ENCODE peak calls at places on chromosome 2, in eight cellular contexts. One of them, this sample, is unnamed.

GRCh38 chr2:23286765-23287155 is 98.2 kb upstream of the KLHL29 start:
- DNase-seq in endodermal cell: no peak
- DNase-seq in prostate gland: no peak
- DNase-seq in cardiac muscle cell: peak; percentile 79
- DNase-seq in foreskin fibroblast: peak; percentile 63
- DNase-seq in mammary epithelial cell: peak; percentile 51
- DNase-seq in adipocyte: peak; percentile 80
- DNase-seq in HFF-Myc: peak; percentile 44
- DNase-seq in this sample: no peak

GRCh38 chr2:11368059-11368572 is 23.7 kb upstream of the ROCK2 start:
- DNase-seq in adipocyte: no peak
- DNase-seq in foreskin fibroblast: no peak
- DNase-seq in cardiac muscle cell: peak; percentile 66
- DNase-seq in prostate gland: no peak
- DNase-seq in HFF-Myc: no peak
- DNase-seq in mammary epithelial cell: no peak
- DNase-seq in endodermal cell: no peak
- DNase-seq in this sample: no peak

GRCh38 chr2:14401838-14402237 is 230.7 kb upstream of the LRATD1 start:
- DNase-seq in prostate gland: no peak
- DNase-seq in cardiac muscle cell: no peak
- DNase-seq in endodermal cell: peak; percentile 82
- DNase-seq in foreskin fibroblast: no peak
- DNase-seq in mammary epithelial cell: no peak
- DNase-seq in HFF-Myc: no peak
- DNase-seq in adipocyte: no peak
- DNase-seq in this sample: no peak

GRCh38 chr2:169590804-169591203 is 6.7 kb downstream of the PPIG start:
- DNase-seq in cardiac muscle cell: no peak
- DNase-seq in prostate gland: no peak
- DNase-seq in HFF-Myc: no peak
- DNase-seq in endodermal cell: no peak
- DNase-seq in mammary epithelial cell: no peak
- DNase-seq in foreskin fibroblast: no peak
- DNase-seq in adipocyte: no peak
- DNase-seq in this sample: no peak

GRCh38 chr2:17863539-17863938 is 14.9 kb upstream of the KCNS3 start:
- DNase-seq in endodermal cell: no peak
- DNase-seq in adipocyte: no peak
- DNase-seq in HFF-Myc: no peak
- DNase-seq in mammary epithelial cell: no peak
- DNase-seq in prostate gland: no peak
- DNase-seq in foreskin fibroblast: no peak
- DNase-seq in cardiac muscle cell: no peak
- DNase-seq in this sample: no peak

GRCh38 chr2:84879595-84880394 is 1.1 kb downstream of the TRABD2A start:
- DNase-seq in prostate gland: no peak
- DNase-seq in foreskin fibroblast: no peak
- DNase-seq in cardiac muscle cell: no peak
- DNase-seq in mammary epithelial cell: no peak
- DNase-seq in HFF-Myc: no peak
- DNase-seq in endodermal cell: peak; percentile 78
- DNase-seq in adipocyte: peak; percentile 31
- DNase-seq in this sample: peak; percentile 30

GRCh38 chr2:147095376-147095775 is 749.5 kb upstream of the ACVR2A start:
- DNase-seq in mammary epithelial cell: no peak
- DNase-seq in foreskin fibroblast: no peak
- DNase-seq in cardiac muscle cell: no peak
- DNase-seq in HFF-Myc: no peak
- DNase-seq in endodermal cell: no peak
- DNase-seq in adipocyte: no peak
- DNase-seq in prostate gland: no peak
- DNase-seq in this sample: no peak

GRCh38 chr2:157875720-157876065 is 437 bp downstream of the ACVR1 start:
- DNase-seq in endodermal cell: peak; percentile 85
- DNase-seq in prostate gland: peak; percentile 31
- DNase-seq in HFF-Myc: no peak
- DNase-seq in cardiac muscle cell: no peak
- DNase-seq in mammary epithelial cell: no peak
- DNase-seq in foreskin fibroblast: peak; percentile 30
- DNase-seq in adipocyte: peak; percentile 81
- DNase-seq in this sample: peak; percentile 50

GRCh38 chr2:9434484-9434883 is 11.0 kb downstream of the CPSF3 start:
- DNase-seq in endodermal cell: no peak
- DNase-seq in prostate gland: no peak
- DNase-seq in adipocyte: no peak
- DNase-seq in HFF-Myc: no peak
- DNase-seq in cardiac muscle cell: no peak
- DNase-seq in foreskin fibroblast: no peak
- DNase-seq in mammary epithelial cell: no peak
- DNase-seq in this sample: no peak

GRCh38 chr2:191571163-191571769 is 106.7 kb upstream of the NABP1 start:
- DNase-seq in prostate gland: no peak
- DNase-seq in mammary epithelial cell: peak; percentile 48
- DNase-seq in HFF-Myc: peak; percentile 62
- DNase-seq in cardiac muscle cell: peak; percentile 84
- DNase-seq in adipocyte: peak; percentile 79
- DNase-seq in endodermal cell: no peak
- DNase-seq in foreskin fibroblast: peak; percentile 61
- DNase-seq in this sample: peak; percentile 34

GRCh38 chr2:3377279-3377611 is 373 bp downstream of the EIPR1 start:
- DNase-seq in foreskin fibroblast: peak; percentile 22
- DNase-seq in adipocyte: peak; percentile 51
- DNase-seq in HFF-Myc: no peak
- DNase-seq in prostate gland: no peak
- DNase-seq in endodermal cell: no peak
- DNase-seq in cardiac muscle cell: peak; percentile 58
- DNase-seq in mammary epithelial cell: no peak
- DNase-seq in this sample: peak; percentile 42

GRCh38 chr2:102005989-102006885 is 14.5 kb downstream of the IL1R2 start:
- DNase-seq in endodermal cell: peak; percentile 77
- DNase-seq in adipocyte: peak; percentile 79
- DNase-seq in HFF-Myc: no peak
- DNase-seq in mammary epithelial cell: no peak
- DNase-seq in cardiac muscle cell: peak; percentile 82
- DNase-seq in foreskin fibroblast: peak; percentile 44
- DNase-seq in prostate gland: peak; percentile 32
- DNase-seq in this sample: peak; percentile 33

GRCh38 chr2:47321006-47321405 is 82.0 kb upstream of the MSH2 start:
- DNase-seq in mammary epithelial cell: no peak
- DNase-seq in prostate gland: no peak
- DNase-seq in foreskin fibroblast: no peak
- DNase-seq in cardiac muscle cell: no peak
- DNase-seq in HFF-Myc: no peak
- DNase-seq in adipocyte: no peak
- DNase-seq in endodermal cell: no peak
- DNase-seq in this sample: no peak

GRCh38 chr2:178152033-178152432 is 39.8 kb downstream of the RBM45 start:
- DNase-seq in endodermal cell: no peak
- DNase-seq in adipocyte: peak; percentile 40
- DNase-seq in mammary epithelial cell: no peak
- DNase-seq in cardiac muscle cell: peak; percentile 15
- DNase-seq in HFF-Myc: no peak
- DNase-seq in prostate gland: no peak
- DNase-seq in foreskin fibroblast: no peak
- DNase-seq in this sample: peak; percentile 21

GRCh38 chr2:127255146-127255545 is 35.0 kb upstream of the CYP27C1 start:
- DNase-seq in prostate gland: no peak
- DNase-seq in foreskin fibroblast: no peak
- DNase-seq in HFF-Myc: no peak
- DNase-seq in cardiac muscle cell: peak; percentile 8
- DNase-seq in mammary epithelial cell: no peak
- DNase-seq in endodermal cell: no peak
- DNase-seq in adipocyte: no peak
- DNase-seq in this sample: no peak

GRCh38 chr2:98656800-98657199 is 48.4 kb downstream of the UNC50 start:
- DNase-seq in endodermal cell: no peak
- DNase-seq in foreskin fibroblast: no peak
- DNase-seq in adipocyte: no peak
- DNase-seq in prostate gland: no peak
- DNase-seq in mammary epithelial cell: no peak
- DNase-seq in HFF-Myc: no peak
- DNase-seq in cardiac muscle cell: no peak
- DNase-seq in this sample: peak; percentile 28

GRCh38 chr2:27245620-27246019 is 17.2 kb downstream of the SLC30A3 start:
- DNase-seq in endodermal cell: no peak
- DNase-seq in HFF-Myc: no peak
- DNase-seq in prostate gland: no peak
- DNase-seq in foreskin fibroblast: no peak
- DNase-seq in mammary epithelial cell: no peak
- DNase-seq in adipocyte: no peak
- DNase-seq in cardiac muscle cell: no peak
- DNase-seq in this sample: no peak

GRCh38 chr2:70035344-70035844 is 51.9 kb upstream of the PCBP1 start:
- DNase-seq in prostate gland: no peak
- DNase-seq in mammary epithelial cell: no peak
- DNase-seq in cardiac muscle cell: no peak
- DNase-seq in adipocyte: peak; percentile 25
- DNase-seq in endodermal cell: no peak
- DNase-seq in HFF-Myc: no peak
- DNase-seq in foreskin fibroblast: no peak
- DNase-seq in this sample: no peak

GRCh38 chr2:190182071-190182524 is 119.6 kb upstream of the MSTN start:
- DNase-seq in endodermal cell: no peak
- DNase-seq in adipocyte: no peak
- DNase-seq in mammary epithelial cell: no peak
- DNase-seq in HFF-Myc: no peak
- DNase-seq in foreskin fibroblast: no peak
- DNase-seq in prostate gland: no peak
- DNase-seq in cardiac muscle cell: no peak
- DNase-seq in this sample: no peak

DNA sequence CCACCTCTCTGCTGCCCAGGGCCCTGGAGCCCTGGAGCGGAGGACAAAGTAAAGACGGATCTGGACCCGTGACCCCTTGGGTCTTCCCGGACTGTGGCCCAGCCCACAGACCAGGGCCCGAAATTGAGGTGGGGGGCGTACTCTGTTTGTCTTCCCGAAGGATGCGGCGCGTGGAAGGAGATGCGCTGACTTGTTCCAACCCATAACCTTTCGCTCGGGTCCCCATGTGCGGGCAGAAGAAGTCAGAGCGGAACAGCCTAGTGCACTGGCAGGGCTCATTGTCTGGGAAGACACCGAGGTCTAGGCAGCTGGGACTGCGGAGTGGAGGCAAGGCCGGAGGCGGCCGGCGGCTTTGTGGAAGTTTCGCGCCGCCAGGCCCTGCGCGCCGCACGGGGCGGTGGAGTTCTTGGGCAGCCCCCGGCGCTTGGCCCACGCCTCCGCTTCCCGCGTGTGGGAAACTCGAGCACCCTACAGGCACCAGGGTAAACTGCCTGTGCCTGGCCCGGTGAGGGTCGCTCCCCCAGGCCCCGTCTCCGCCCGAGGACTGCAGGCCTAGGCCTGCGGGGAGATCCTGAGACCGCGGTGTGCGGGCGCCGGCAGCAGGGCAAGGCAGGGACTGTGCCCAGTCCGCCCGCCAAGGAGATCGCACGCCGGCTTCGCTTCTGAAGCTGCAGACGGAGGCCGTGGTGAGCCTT is 9.8 kb downstream of the POU3F3 start:
- DNase-seq in adipocyte: no peak
- DNase-seq in foreskin fibroblast: no peak
- DNase-seq in cardiac muscle cell: no peak
- DNase-seq in endodermal cell: peak; percentile 75
- DNase-seq in mammary epithelial cell: no peak
- DNase-seq in prostate gland: no peak
- DNase-seq in HFF-Myc: no peak
- DNase-seq in this sample: no peak
- H3K4me3 ChIP-seq in adipocyte: no peak overlapping the region
- H3K4me3 ChIP-seq in foreskin fibroblast: no peak overlapping the region
- H3K4me3 ChIP-seq in cardiac muscle cell: no peak overlapping the region
- H3K4me3 ChIP-seq in endodermal cell: no peak overlapping the region
- H3K4me3 ChIP-seq in mammary epithelial cell: no peak overlapping the region
- H3K4me3 ChIP-seq in prostate gland: no peak overlapping the region
- H3K4me3 ChIP-seq in HFF-Myc: no peak overlapping the region
- H3K4me3 ChIP-seq in this sample: no peak overlapping the region

DNA sequence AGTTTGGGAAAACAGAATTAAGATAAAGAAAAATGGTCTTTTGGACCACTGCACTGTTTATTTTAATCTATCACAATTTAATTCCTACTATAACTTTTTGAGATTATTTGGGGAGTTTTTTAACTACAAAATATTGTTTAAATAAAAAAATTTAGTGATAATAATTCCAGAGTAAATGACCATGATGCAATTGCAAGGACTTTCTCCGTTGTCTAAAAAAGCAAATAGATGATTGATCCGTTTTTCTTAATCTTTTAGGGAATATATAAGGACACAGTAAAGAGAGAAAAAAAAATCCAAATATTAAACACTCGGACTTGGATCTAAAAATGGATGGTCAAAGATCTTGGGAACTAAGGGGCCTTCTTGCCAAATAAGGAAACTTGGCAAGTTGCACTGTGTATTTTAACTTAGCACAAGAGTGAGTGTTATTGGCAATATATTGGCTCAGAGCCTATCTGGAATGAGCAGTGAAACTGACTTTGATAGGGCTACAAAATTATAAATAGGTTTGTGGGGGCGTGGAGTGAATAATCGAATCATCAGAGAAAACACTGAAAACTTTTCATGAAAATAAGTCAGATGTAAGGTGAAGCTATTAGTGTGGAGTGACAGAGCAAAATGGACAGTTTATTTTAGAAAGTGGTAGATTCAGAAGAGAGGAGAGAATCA is 2.0 kb downstream of the MAP3K20 start:
- DNase-seq in endodermal cell: no peak
- DNase-seq in cardiac muscle cell: peak; percentile 51
- DNase-seq in prostate gland: no peak
- DNase-seq in adipocyte: peak; percentile 71
- DNase-seq in foreskin fibroblast: no peak
- DNase-seq in HFF-Myc: no peak
- DNase-seq in mammary epithelial cell: peak; percentile 57
- DNase-seq in this sample: peak; percentile 35
- H3K4me3 ChIP-seq in endodermal cell: peak overlapping the region; percentile 92
- H3K4me3 ChIP-seq in cardiac muscle cell: peak overlapping the region; percentile 97
- H3K4me3 ChIP-seq in prostate gland: no peak overlapping the region
- H3K4me3 ChIP-seq in adipocyte: peak overlapping the region; percentile 92
- H3K4me3 ChIP-seq in foreskin fibroblast: peak overlapping the region; percentile 67
- H3K4me3 ChIP-seq in HFF-Myc: peak overlapping the region; percentile 65
- H3K4me3 ChIP-seq in mammary epithelial cell: peak overlapping the region; percentile 84
- H3K4me3 ChIP-seq in this sample: no peak overlapping the region

DNA sequence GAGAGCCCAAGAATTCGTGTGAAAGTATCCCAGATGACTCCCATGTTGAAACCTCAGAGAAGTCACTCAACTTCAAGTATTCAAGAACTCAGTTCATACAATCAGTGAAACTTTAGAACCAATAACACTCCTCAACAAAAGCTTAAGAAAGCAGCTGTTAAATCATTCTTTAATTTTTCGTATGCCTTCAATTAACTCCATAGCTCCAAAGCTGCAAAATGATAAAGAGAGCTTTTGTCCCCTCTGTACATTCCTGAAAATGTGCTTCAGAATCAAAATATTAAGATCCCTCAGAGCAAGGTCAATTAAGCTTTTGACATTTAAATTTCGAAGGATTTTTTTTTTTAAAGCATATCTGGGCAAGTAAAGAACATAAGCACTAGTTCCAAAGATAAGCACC is 4.7 kb downstream of the COBLL1 start:
- DNase-seq in adipocyte: no peak
- DNase-seq in prostate gland: no peak
- DNase-seq in foreskin fibroblast: no peak
- DNase-seq in HFF-Myc: no peak
- DNase-seq in cardiac muscle cell: no peak
- DNase-seq in mammary epithelial cell: no peak
- DNase-seq in endodermal cell: no peak
- DNase-seq in this sample: no peak
- H3K4me3 ChIP-seq in adipocyte: peak overlapping the region; percentile 36
- H3K4me3 ChIP-seq in prostate gland: no peak overlapping the region
- H3K4me3 ChIP-seq in foreskin fibroblast: no peak overlapping the region
- H3K4me3 ChIP-seq in HFF-Myc: no peak overlapping the region
- H3K4me3 ChIP-seq in cardiac muscle cell: no peak overlapping the region
- H3K4me3 ChIP-seq in mammary epithelial cell: no peak overlapping the region
- H3K4me3 ChIP-seq in endodermal cell: no peak overlapping the region
- H3K4me3 ChIP-seq in this sample: no peak overlapping the region

GRCh38 chr2:218898109-218898878 is 17.6 kb downstream of the WNT10A start:
- DNase-seq in foreskin fibroblast: peak; percentile 20
- DNase-seq in prostate gland: peak; percentile 48
- DNase-seq in endodermal cell: peak; percentile 96
- DNase-seq in HFF-Myc: no peak
- DNase-seq in mammary epithelial cell: peak; percentile 36
- DNase-seq in adipocyte: peak; percentile 84
- DNase-seq in cardiac muscle cell: peak; percentile 56
- DNase-seq in this sample: peak; percentile 39
- H3K4me3 ChIP-seq in foreskin fibroblast: no peak overlapping the region
- H3K4me3 ChIP-seq in prostate gland: no peak overlapping the region
- H3K4me3 ChIP-seq in endodermal cell: no peak overlapping the region
- H3K4me3 ChIP-seq in HFF-Myc: no peak overlapping the region
- H3K4me3 ChIP-seq in mammary epithelial cell: no peak overlapping the region
- H3K4me3 ChIP-seq in adipocyte: peak overlapping the region; percentile 51
- H3K4me3 ChIP-seq in cardiac muscle cell: no peak overlapping the region
- H3K4me3 ChIP-seq in this sample: no peak overlapping the region

This sample was measured in small intestine.